ENCODE peak calls at places on chromosomes 13 and 19, in six cellular contexts. One of them, this sample, is unnamed.
A peak's percentile ranks its signal among the peaks of the same experiment; 100 is the strongest.

GRCh38 chr13:111548805-111549204 is 228.4 kb downstream of the TEX29 start:
- DNase-seq in GM12878: no peak
- DNase-seq in SK-N-SH: no peak
- DNase-seq in K562: no peak
- DNase-seq in A549: no peak
- DNase-seq in HepG2: no peak
- DNase-seq in this sample: no peak

GRCh38 chr19:48395499-48395898 is 2.0 kb downstream of the GRIN2D start:
- DNase-seq in GM12878: no peak
- DNase-seq in SK-N-SH: no peak
- DNase-seq in K562: no peak
- DNase-seq in A549: no peak
- DNase-seq in HepG2: no peak
- DNase-seq in this sample: no peak

GRCh38 chr13:41017153-41017552 is 2.0 kb downstream of the ELF1 start:
- DNase-seq in GM12878: no peak
- DNase-seq in SK-N-SH: no peak
- DNase-seq in K562: no peak
- DNase-seq in A549: no peak
- DNase-seq in HepG2: no peak
- DNase-seq in this sample: no peak

GRCh38 chr13:73991884-73992283 is 142.3 kb downstream of the KLF12 start:
- DNase-seq in GM12878: no peak
- DNase-seq in SK-N-SH: no peak
- DNase-seq in K562: no peak
- DNase-seq in A549: no peak
- DNase-seq in HepG2: no peak
- DNase-seq in this sample: no peak

GRCh38 chr13:79398169-79398568 is 7.9 kb downstream of the RBM26 start:
- DNase-seq in GM12878: no peak
- DNase-seq in SK-N-SH: no peak
- DNase-seq in K562: no peak
- DNase-seq in A549: no peak
- DNase-seq in HepG2: no peak
- DNase-seq in this sample: no peak

GRCh38 chr13:102757006-102757405 is 16.6 kb downstream of the TEX30 start:
- DNase-seq in GM12878: no peak
- DNase-seq in SK-N-SH: no peak
- DNase-seq in K562: no peak
- DNase-seq in A549: no peak
- DNase-seq in HepG2: no peak
- DNase-seq in this sample: no peak

GRCh38 chr13:42807236-42807635 is 25.9 kb downstream of the FAM216B start:
- DNase-seq in GM12878: no peak
- DNase-seq in SK-N-SH: no peak
- DNase-seq in K562: no peak
- DNase-seq in A549: no peak
- DNase-seq in HepG2: no peak
- DNase-seq in this sample: no peak

GRCh38 chr13:85303630-85304029 is 495.6 kb downstream of the SLITRK6 start:
- DNase-seq in GM12878: no peak
- DNase-seq in SK-N-SH: no peak
- DNase-seq in K562: no peak
- DNase-seq in A549: no peak
- DNase-seq in HepG2: no peak
- DNase-seq in this sample: no peak

GRCh38 chr19:13794388-13794751 is 873 bp upstream of the ZSWIM4 start:
- DNase-seq in GM12878: no peak
- DNase-seq in SK-N-SH: no peak
- DNase-seq in K562: no peak
- DNase-seq in A549: no peak
- DNase-seq in HepG2: no peak
- DNase-seq in this sample: no peak

GRCh38 chr19:898663-899062 is 5.4 kb downstream of the RNU6-9 start:
- DNase-seq in GM12878: no peak
- DNase-seq in SK-N-SH: peak; percentile 52
- DNase-seq in K562: peak; percentile 44
- DNase-seq in A549: no peak
- DNase-seq in HepG2: no peak
- DNase-seq in this sample: peak; percentile 77

GRCh38 chr19:958967-959685 is 25.0 kb upstream of the WDR18 start:
- DNase-seq in GM12878: no peak
- DNase-seq in SK-N-SH: no peak
- DNase-seq in K562: peak; percentile 58
- DNase-seq in A549: peak; percentile 79
- DNase-seq in HepG2: peak; percentile 59
- DNase-seq in this sample: no peak

GRCh38 chr13:106373989-106374572 is 161.4 kb downstream of the EFNB2 start:
- DNase-seq in GM12878: peak; percentile 69
- DNase-seq in SK-N-SH: no peak
- DNase-seq in K562: no peak
- DNase-seq in A549: no peak
- DNase-seq in HepG2: no peak
- DNase-seq in this sample: no peak

GRCh38 chr13:75726313-75726712 is 90.2 kb downstream of the LMO7 start:
- DNase-seq in GM12878: no peak
- DNase-seq in SK-N-SH: no peak
- DNase-seq in K562: no peak
- DNase-seq in A549: no peak
- DNase-seq in HepG2: no peak
- DNase-seq in this sample: no peak
- TF ChIP-seq CHD2 in GM12878: no peak
- TF ChIP-seq CHD2 in SK-N-SH: no peak
- TF ChIP-seq CHD2 in K562: no peak
- TF ChIP-seq CHD2 in A549: no peak
- TF ChIP-seq CHD2 in HepG2: no peak
- TF ChIP-seq CHD2 in this sample: no peak

DNA sequence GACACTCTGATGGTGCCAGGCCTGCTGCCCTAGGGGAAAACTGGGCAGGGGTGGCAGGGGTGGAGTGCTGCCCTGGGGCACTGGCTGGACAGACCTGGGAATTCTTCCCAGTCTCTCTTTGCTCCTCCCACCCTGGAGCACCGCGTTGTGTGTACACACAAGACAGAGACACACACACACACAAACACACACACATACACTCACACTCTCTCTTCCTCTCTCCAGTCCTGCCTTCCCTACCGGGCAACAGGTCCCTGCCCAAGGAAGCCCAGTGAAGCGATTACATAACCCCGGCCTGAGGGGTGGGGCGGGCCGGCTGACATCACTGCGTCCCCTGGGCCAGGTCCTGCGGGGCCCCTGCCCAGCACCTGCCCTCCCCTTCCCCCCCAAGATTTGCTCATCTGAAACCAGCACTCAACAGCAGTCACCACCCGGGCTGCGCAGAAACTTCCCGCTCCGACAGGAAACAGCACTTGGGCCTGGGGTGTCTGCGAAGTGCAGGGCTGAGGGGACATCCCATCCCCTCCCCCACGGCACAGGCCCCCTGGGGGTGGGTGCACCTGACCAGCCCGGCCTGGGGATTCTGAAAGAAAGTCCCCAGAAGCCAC is 1.2 kb downstream of the MKNK2 start:
- DNase-seq in GM12878: no peak
- DNase-seq in SK-N-SH: peak; percentile 71
- DNase-seq in K562: peak; percentile 59
- DNase-seq in A549: no peak
- DNase-seq in HepG2: peak; percentile 75
- DNase-seq in this sample: no peak
- TF ChIP-seq CHD2 in GM12878: no peak
- TF ChIP-seq CHD2 in SK-N-SH: no peak
- TF ChIP-seq CHD2 in K562: no peak
- TF ChIP-seq CHD2 in A549: no peak
- TF ChIP-seq CHD2 in HepG2: no peak
- TF ChIP-seq CHD2 in this sample: no peak

GRCh38 chr13:48264052-48264451 is 31.0 kb downstream of the ITM2B start:
- DNase-seq in GM12878: no peak
- DNase-seq in SK-N-SH: no peak
- DNase-seq in K562: no peak
- DNase-seq in A549: no peak
- DNase-seq in HepG2: no peak
- DNase-seq in this sample: no peak

GRCh38 chr13:48263196-48263595 is 30.2 kb downstream of the ITM2B start:
- DNase-seq in GM12878: no peak
- DNase-seq in SK-N-SH: no peak
- DNase-seq in K562: no peak
- DNase-seq in A549: no peak
- DNase-seq in HepG2: no peak
- DNase-seq in this sample: no peak

GRCh38 chr13:48266150-48266549 is 33.1 kb downstream of the ITM2B start:
- DNase-seq in GM12878: no peak
- DNase-seq in SK-N-SH: no peak
- DNase-seq in K562: no peak
- DNase-seq in A549: no peak
- DNase-seq in HepG2: no peak
- DNase-seq in this sample: no peak

GRCh38 chr13:48266967-48267639 is 34.1 kb downstream of the ITM2B start:
- DNase-seq in GM12878: no peak
- DNase-seq in SK-N-SH: no peak
- DNase-seq in K562: no peak
- DNase-seq in A549: no peak
- DNase-seq in HepG2: no peak
- DNase-seq in this sample: no peak

DNA sequence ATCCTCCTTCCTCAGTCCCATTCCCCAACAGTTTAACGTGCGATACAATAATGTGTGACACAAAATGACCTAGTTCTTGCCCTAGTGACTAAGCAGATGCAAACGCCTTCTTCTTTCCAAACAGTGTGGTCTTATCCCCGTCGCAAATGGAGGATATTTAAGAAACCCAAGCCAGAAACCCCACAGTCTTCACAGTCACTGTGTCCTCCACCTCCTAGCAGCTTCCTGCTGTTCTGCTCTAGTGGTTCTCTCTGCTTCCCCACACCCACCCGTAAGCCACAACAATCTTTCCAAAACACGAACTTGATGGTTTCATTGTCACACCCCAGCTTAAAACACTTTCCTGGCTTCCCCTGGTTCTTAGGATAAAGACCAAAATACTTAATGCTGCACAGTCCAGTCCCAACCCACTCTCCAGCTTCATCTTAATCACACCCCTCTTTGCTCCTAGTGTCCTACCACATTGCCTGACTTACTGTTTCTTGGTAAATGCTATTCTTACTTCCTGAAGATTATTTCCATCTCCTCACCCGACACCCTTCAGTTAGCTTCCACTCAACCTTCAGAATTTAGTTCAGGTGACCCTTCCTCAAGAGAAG is 32.3 kb downstream of the ITM2B start:
- DNase-seq in GM12878: peak; percentile 27
- DNase-seq in SK-N-SH: no peak
- DNase-seq in K562: no peak
- DNase-seq in A549: no peak
- DNase-seq in HepG2: no peak
- DNase-seq in this sample: no peak
- TF ChIP-seq CHD2 in GM12878: no peak
- TF ChIP-seq CHD2 in SK-N-SH: no peak
- TF ChIP-seq CHD2 in K562: no peak
- TF ChIP-seq CHD2 in A549: no peak
- TF ChIP-seq CHD2 in HepG2: no peak
- TF ChIP-seq CHD2 in this sample: no peak

GRCh38 chr19:41030651-41031050 is 39.6 kb downstream of the CYP2B6 start:
- DNase-seq in GM12878: no peak
- DNase-seq in SK-N-SH: no peak
- DNase-seq in K562: no peak
- DNase-seq in A549: no peak
- DNase-seq in HepG2: no peak
- DNase-seq in this sample: no peak
- TF ChIP-seq CHD2 in GM12878: no peak
- TF ChIP-seq CHD2 in SK-N-SH: no peak
- TF ChIP-seq CHD2 in K562: no peak
- TF ChIP-seq CHD2 in A549: no peak
- TF ChIP-seq CHD2 in HepG2: no peak
- TF ChIP-seq CHD2 in this sample: no peak

DNA sequence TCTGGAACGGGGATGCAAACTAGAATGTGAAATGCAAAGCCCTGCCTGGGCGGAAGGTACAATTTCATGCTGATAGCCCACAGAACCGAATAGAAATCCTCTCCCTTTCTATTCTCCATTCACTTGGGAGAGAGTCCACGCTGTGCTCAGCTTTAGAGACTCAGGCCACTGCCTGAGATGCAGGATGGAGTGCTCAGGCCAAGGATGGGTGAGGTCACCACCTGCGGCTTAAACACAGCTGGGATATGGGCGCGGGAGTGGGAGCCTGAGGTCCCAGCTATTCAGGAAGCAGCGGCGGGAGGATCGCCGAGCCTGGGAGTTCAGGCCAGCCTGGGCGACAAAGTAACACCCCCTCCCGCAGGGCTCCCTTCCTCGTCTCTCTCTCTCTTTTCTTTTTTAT is 446 bp upstream of the ZNF83 start:
- DNase-seq in GM12878: no peak
- DNase-seq in SK-N-SH: peak; percentile 53
- DNase-seq in K562: peak; percentile 32
- DNase-seq in A549: no peak
- DNase-seq in HepG2: no peak
- DNase-seq in this sample: no peak
- TF ChIP-seq CHD2 in GM12878: no peak
- TF ChIP-seq CHD2 in SK-N-SH: no peak
- TF ChIP-seq CHD2 in K562: no peak
- TF ChIP-seq CHD2 in A549: no peak
- TF ChIP-seq CHD2 in HepG2: no peak
- TF ChIP-seq CHD2 in this sample: no peak